ENCODE peak calls at places on chromosome X, in ten cellular contexts. D, A, M, Y, R, T, E, W, V and L are unnamed samples.
A peak's percentile ranks its signal among the peaks of the same experiment; 100 is the strongest.

GRCh38 chrX:1165535-1166196 is 46.8 kb downstream of the CRLF2 start:
- DNase-seq in D (no peak), A (peak; percentile 45), M (no peak), Y (no peak), R (peak; percentile 45), T (no peak), E (no peak), W (no peak), V (no peak), L (peak; percentile 63)

GRCh38 chrX:39492495-39493162 is 605.1 kb downstream of the BCOR start:
- DNase-seq in D (no peak), A (peak; percentile 37), M (no peak), Y (peak; percentile 44), R (no peak), T (no peak), E (no peak), W (no peak), V (no peak), L (no peak)

GRCh38 chrX:7789200-7789599 is 53.8 kb upstream of the VCX start:
- DNase-seq in D (no peak), A (no peak), M (no peak), Y (no peak), R (no peak), T (no peak), E (no peak), W (no peak), V (no peak), L (no peak)

GRCh38 chrX:150517303-150517896 is 51.0 kb upstream of the MTM1 start:
- DNase-seq in D (no peak), A (no peak), M (no peak), Y (no peak), R (no peak), T (no peak), E (peak; percentile 54), W (no peak), V (no peak), L (no peak)

GRCh38 chrX:103063191-103063845 is 653 bp downstream of the BEX1 start:
- DNase-seq in D (no peak), A (peak; percentile 58), M (no peak), Y (no peak), R (peak; percentile 67), T (no peak), E (no peak), W (peak; percentile 10), V (peak; percentile 25), L (no peak)

GRCh38 chrX:74085642-74086236 is 218.2 kb upstream of the ZCCHC13 start:
- DNase-seq in D (no peak), A (no peak), M (no peak), Y (no peak), R (no peak), T (no peak), E (no peak), W (no peak), V (no peak), L (no peak)

GRCh38 chrX:135345328-135345645 is 36.0 kb downstream of the ETDC start:
- DNase-seq in D (no peak), A (peak; percentile 26), M (no peak), Y (no peak), R (no peak), T (no peak), E (peak; percentile 68), W (peak; percentile 34), V (no peak), L (peak; percentile 70)

GRCh38 chrX:16882702-16883486 is 12.7 kb upstream of the RBBP7 start:
- DNase-seq in D (peak; percentile 9), A (peak; percentile 85), M (peak; percentile 70), Y (peak; percentile 37), R (peak; percentile 74), T (peak; percentile 33), E (no peak), W (peak; percentile 35), V (peak; percentile 59), L (peak; percentile 79)

GRCh38 chrX:131734621-131735020 is 190.7 kb downstream of the OR13H1 start:
- DNase-seq in D (no peak), A (no peak), M (no peak), Y (peak; percentile 93), R (no peak), T (no peak), E (no peak), W (peak; percentile 49), V (no peak), L (peak; percentile 93)

GRCh38 chrX:53241558-53241957 is 16.6 kb upstream of the KDM5C start:
- DNase-seq in D (no peak), A (no peak), M (no peak), Y (no peak), R (no peak), T (no peak), E (no peak), W (no peak), V (no peak), L (no peak)

GRCh38 chrX:16836371-16836770 is 33.8 kb downstream of the RBBP7 start:
- DNase-seq in D (no peak), A (peak; percentile 60), M (no peak), Y (no peak), R (peak; percentile 71), T (no peak), E (no peak), W (peak; percentile 17), V (peak; percentile 34), L (no peak)

GRCh38 chrX:110389570-110389969 is 30.9 kb downstream of the RTL9 start:
- DNase-seq in D (no peak), A (no peak), M (no peak), Y (no peak), R (no peak), T (no peak), E (no peak), W (no peak), V (no peak), L (no peak)

GRCh38 chrX:19193584-19193983 is 71.3 kb upstream of the ADGRG2 start:
- DNase-seq in D (no peak), A (no peak), M (no peak), Y (no peak), R (no peak), T (no peak), E (no peak), W (no peak), V (no peak), L (no peak)

GRCh38 chrX:32985544-32985943 is 225.8 kb downstream of the DMD start:
- DNase-seq in D (no peak), A (no peak), M (no peak), Y (no peak), R (no peak), T (no peak), E (no peak), W (no peak), V (no peak), L (no peak)

GRCh38 chrX:119687661-119688413 is 5.1 kb downstream of the SEPTIN6 start:
- DNase-seq in D (no peak), A (no peak), M (no peak), Y (no peak), R (no peak), T (no peak), E (no peak), W (no peak), V (no peak), L (no peak)

GRCh38 chrX:38959736-38960534 is 158.7 kb downstream of the MID1IP1 start:
- DNase-seq in D (no peak), A (no peak), M (no peak), Y (no peak), R (no peak), T (no peak), E (no peak), W (no peak), V (no peak), L (no peak)

GRCh38 chrX:41688835-41689234 is at the start of gene GPR34:
- DNase-seq in D (no peak), A (no peak), M (no peak), Y (no peak), R (no peak), T (no peak), E (no peak), W (no peak), V (no peak), L (no peak)

GRCh38 chrX:3659761-3660160 is 53.7 kb downstream of the PRKX start:
- DNase-seq in D (no peak), A (no peak), M (no peak), Y (no peak), R (no peak), T (no peak), E (no peak), W (peak; percentile 16), V (no peak), L (no peak)

GRCh38 chrX:102712216-102712966 is at the start of gene GPRASP2:
- DNase-seq in D (peak; percentile 22), A (peak; percentile 48), M (peak; percentile 76), Y (no peak), R (peak; percentile 59), T (no peak), E (no peak), W (peak; percentile 4), V (peak; percentile 23), L (peak; percentile 81)